ENCODE peak calls at places on chromosomes 7 and 10, in seven cellular contexts. K is psoas muscle, O is tibial artery, R is K562, Y is Panc1, H is lower lobe of right lung, V is right lobe of liver. F is an unnamed sample.

GRCh38 chr7:151863386-151864079 is 13.4 kb downstream of the PRKAG2 start:
- DNase-seq in K (no peak), H (no peak), Y (no peak), O (no peak), R (peak; percentile 32), V (peak; percentile 43), F (peak; percentile 19)

GRCh38 chr7:107958764-107959526 is 44.0 kb downstream of the LAMB1 start:
- DNase-seq in O (peak; percentile 45), V (no peak), H (no peak), Y (no peak), R (no peak), K (no peak), F (peak; percentile 90)

GRCh38 chr10:110307805-110308204 is 3.1 kb upstream of the SMNDC1 start:
- DNase-seq in K (no peak), R (no peak), V (no peak), H (no peak), O (no peak), Y (no peak), F (no peak)

GRCh38 chr10:82827901-82828300 is 952.9 kb downstream of the NRG3 start:
- DNase-seq in Y (no peak), H (no peak), K (no peak), O (no peak), R (no peak), V (no peak), F (no peak)

GRCh38 chr10:37263304-37263703 is 137.9 kb downstream of the ANKRD30A start:
- DNase-seq in K (no peak), R (no peak), O (no peak), Y (no peak), H (no peak), V (no peak), F (no peak)

GRCh38 chr10:61623101-61623500 is 39.6 kb upstream of the CABCOCO1 start:
- DNase-seq in K (no peak), Y (no peak), O (no peak), V (no peak), R (no peak), H (no peak), F (no peak)

GRCh38 chr10:48685731-48686130 is 1.1 kb downstream of the WDFY4 start:
- DNase-seq in H (no peak), R (no peak), V (no peak), K (no peak), O (no peak), Y (no peak), F (no peak)

GRCh38 chr7:144834516-144835165 is 1.2 kb downstream of the TPK1 start:
- DNase-seq in K (no peak), V (no peak), H (no peak), R (peak; percentile 49), Y (no peak), O (peak; percentile 44), F (no peak)

GRCh38 chr7:98285132-98286092 is 3.9 kb downstream of the BRI3 start:
- DNase-seq in O (no peak), K (no peak), H (no peak), Y (no peak), R (no peak), V (no peak), F (no peak)

GRCh38 chr7:5282464-5283316 is at the start of gene SLC29A4:
- DNase-seq in H (no peak), O (no peak), K (peak; percentile 51), Y (no peak), R (peak; percentile 55), V (peak; percentile 71), F (peak; percentile 62)

GRCh38 chr7:150377116-150377979 is 1.8 kb upstream of the ZNF775 start:
- DNase-seq in K (no peak), O (no peak), H (no peak), V (no peak), Y (no peak), R (no peak), F (no peak)

GRCh38 chr10:29950391-29950790 is 109.0 kb downstream of the JCAD start:
- DNase-seq in O (no peak), H (no peak), V (no peak), K (no peak), Y (no peak), R (no peak), F (peak; percentile 35)

GRCh38 chr7:22192778-22193177 is 164.2 kb downstream of the RAPGEF5 start:
- DNase-seq in K (no peak), H (no peak), O (no peak), V (no peak), Y (no peak), R (no peak), F (no peak)

GRCh38 chr10:12041766-12042408 is 722 bp downstream of the UPF2 start:
- DNase-seq in K (no peak), Y (no peak), R (peak; percentile 63), H (no peak), O (no peak), V (peak; percentile 69), F (peak; percentile 18)

DNA sequence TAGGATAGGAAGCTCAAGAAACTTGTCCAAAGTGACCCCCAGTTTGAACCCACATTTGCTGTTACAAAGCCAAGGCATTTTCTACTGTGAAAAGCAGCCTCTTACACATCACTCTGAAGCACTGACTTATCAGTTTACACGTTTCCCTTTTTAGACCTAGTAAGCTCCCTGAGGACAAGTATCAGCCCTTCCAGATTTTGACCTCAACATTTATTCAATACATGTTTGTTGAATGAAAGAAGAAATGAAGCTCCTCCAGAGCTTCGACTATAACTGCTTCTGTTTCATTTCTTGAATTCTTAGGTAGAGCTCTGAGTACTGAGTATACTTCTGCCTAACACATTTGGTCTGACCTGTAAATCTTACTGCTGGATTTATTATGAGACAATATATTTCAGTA is 2.7 kb downstream of the WASL start:
- DNase-seq in V (no peak), O (no peak), R (peak; percentile 53), Y (no peak), H (no peak), K (no peak), F (no peak)
- H3K27me3 ChIP-seq in V (no peaks in the 10 kb centered on the region), O (no peaks in the 10 kb centered on the region), R (no peaks in the 10 kb centered on the region), Y (no peaks in the 10 kb centered on the region), H (no peaks in the 10 kb centered on the region), K (no peaks in the 10 kb centered on the region), F (no peaks in the 10 kb centered on the region)

GRCh38 chr10:24969732-24970330 is 17.4 kb upstream of the PRTFDC1 start:
- DNase-seq in H (no peak), O (no peak), Y (no peak), R (no peak), V (no peak), K (no peak), F (no peak)

GRCh38 chr10:24979685-24980084 is 27.3 kb upstream of the PRTFDC1 start:
- DNase-seq in H (no peak), V (no peak), R (no peak), O (no peak), Y (no peak), K (no peak), F (no peak)

GRCh38 chr10:24971374-24971773 is 19.0 kb upstream of the PRTFDC1 start:
- DNase-seq in Y (no peak), R (no peak), V (no peak), H (no peak), K (no peak), O (no peak), F (no peak)

GRCh38 chr10:24973163-24973562 is 20.8 kb upstream of the PRTFDC1 start:
- DNase-seq in R (no peak), O (no peak), Y (no peak), H (no peak), V (no peak), K (no peak), F (no peak)

GRCh38 chr10:24974978-24975377 is 22.6 kb upstream of the PRTFDC1 start:
- DNase-seq in K (peak; percentile 42), H (no peak), O (peak; percentile 55), Y (no peak), V (no peak), R (no peak), F (peak; percentile 97)
- TF ChIP-seq CTCF in K (no peak), H (no peak), O (peak; percentile 36), Y (no peak), V (no peak), R (no peak), F (peak; percentile 36)

GRCh38 chr10:100715101-100715444 is 30.3 kb upstream of the PAX2 start:
- DNase-seq in Y (no peak), V (no peak), R (no peak), H (no peak), K (no peak), O (no peak), F (no peak)

GRCh38 chr10:100715445-100716385 is 29.7 kb upstream of the PAX2 start:
- DNase-seq in O (no peak), R (no peak), Y (no peak), H (no peak), V (no peak), K (no peak), F (no peak)

GRCh38 chr10:100714566-100714950 is 30.8 kb upstream of the PAX2 start:
- DNase-seq in K (no peak), Y (no peak), V (no peak), H (no peak), R (no peak), O (no peak), F (no peak)

GRCh38 chr10:100717166-100717565 is 28.2 kb upstream of the PAX2 start:
- DNase-seq in V (no peak), K (no peak), O (no peak), H (no peak), Y (no peak), R (no peak), F (no peak)

DNA sequence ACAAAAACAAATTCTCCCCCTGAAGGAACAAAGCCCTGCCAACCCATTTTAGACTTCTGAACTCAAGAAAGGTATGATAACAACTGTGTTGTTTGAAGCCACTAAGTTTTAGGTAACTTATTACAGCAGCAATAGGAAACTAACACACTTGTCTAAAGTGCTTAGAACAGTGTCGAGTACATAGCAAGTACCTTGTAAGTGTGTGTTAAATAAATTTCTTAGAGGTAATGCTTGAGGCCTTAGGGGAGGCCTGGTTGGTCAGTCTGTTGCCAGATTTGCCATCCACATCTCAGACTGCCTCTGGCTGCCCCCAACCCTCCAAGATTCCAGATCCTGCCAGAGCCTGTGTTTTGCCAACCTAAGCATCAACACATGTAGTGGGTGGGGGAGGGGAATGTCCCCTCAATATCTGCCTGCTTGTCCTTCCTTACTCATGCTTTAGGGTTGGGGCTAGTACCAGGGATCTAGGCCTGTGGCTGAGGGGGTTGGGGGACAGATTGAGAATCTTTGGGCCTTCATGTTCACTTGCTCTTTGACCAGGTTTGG is 27.1 kb upstream of the PAX2 start:
- DNase-seq in V (no peak), O (no peak), Y (no peak), H (no peak), K (no peak), R (no peak), F (no peak)
- H3K27me3 ChIP-seq in V (peaks cover 3% of the 10 kb centered on the region), O (peaks cover 79% of the 10 kb centered on the region), Y (no peaks in the 10 kb centered on the region), H (peaks cover 99% of the 10 kb centered on the region), K (peaks cover 24% of the 10 kb centered on the region), R (peaks cover 29% of the 10 kb centered on the region), F (peaks cover 99% of the 10 kb centered on the region)

DNA sequence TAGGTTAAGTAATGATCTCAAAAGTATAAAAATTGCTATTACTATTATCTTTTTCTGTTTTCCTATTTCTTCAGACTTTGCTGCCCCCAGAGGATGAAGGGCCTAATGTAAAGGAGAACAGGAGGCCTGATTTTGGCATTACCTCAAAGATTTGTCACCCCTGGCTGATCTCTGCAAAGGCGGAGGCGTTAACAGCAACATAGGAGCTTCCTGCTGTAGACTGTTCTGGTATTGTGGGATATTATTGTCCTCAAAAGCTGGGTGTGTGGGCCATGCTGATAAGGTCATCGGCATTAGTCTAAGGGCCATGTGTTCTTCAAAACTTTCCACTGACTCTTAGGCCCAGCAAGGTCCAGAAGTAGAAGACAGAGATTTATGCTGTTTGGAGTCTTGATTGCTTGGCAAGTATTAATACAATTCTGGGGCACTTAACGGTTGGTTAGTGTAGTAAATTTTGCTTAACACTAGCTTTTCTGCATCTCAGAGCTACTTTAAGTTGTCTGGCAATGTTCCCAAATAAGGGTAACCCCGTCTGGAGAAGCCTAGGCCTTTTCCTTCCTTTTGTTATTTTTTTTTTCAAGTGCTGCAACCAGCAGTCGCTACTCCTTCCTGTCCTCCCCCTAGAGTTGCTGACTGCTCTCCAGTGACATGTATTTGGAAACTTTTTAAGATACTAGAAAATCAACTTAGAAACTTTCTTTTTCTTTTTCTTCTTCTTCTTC is 14.0 kb upstream of the ENTPD1 start:
- DNase-seq in Y (no peak), K (no peak), R (peak; percentile 78), H (no peak), V (no peak), O (peak; percentile 43), F (peak; percentile 29)
- TF ChIP-seq CTCF in Y (peak; percentile 11), K (no peak), R (peak; percentile 27), H (peak; percentile 23), V (peak; percentile 18), O (peak; percentile 6), F (peak; percentile 45)